ENCODE peak calls at places on chromosomes 3 and 15, in six cellular contexts. R is H9, K is psoas muscle, W is RWPE1, X is K562, B is aorta. S is an unnamed sample.

GRCh38 chr15:72751751-72752455 is 31.7 kb downstream of the ADPGK start:
- DNase-seq in X (no peak), W (no peak), R (no peak), K (no peak), B (peak; percentile 71), S (no peak)

GRCh38 chr15:91970142-91970541 is 116.6 kb downstream of the SLCO3A1 start:
- DNase-seq in X (no peak), B (peak; percentile 85), W (no peak), R (no peak), K (peak; percentile 80), S (no peak)

GRCh38 chr3:55746808-55747413 is 259.8 kb upstream of the WNT5A start:
- DNase-seq in W (peak; percentile 7), R (no peak), X (no peak), K (no peak), B (no peak), S (no peak)

GRCh38 chr3:117355566-117355965 is 646.0 kb downstream of the TUSC7 start:
- DNase-seq in X (peak; percentile 3), W (no peak), K (no peak), B (no peak), R (peak; percentile 45), S (no peak)

GRCh38 chr15:59060348-59060747 is 44.6 kb upstream of the CCNB2 start:
- DNase-seq in W (no peak), B (no peak), X (no peak), R (no peak), K (no peak), S (no peak)

GRCh38 chr15:72197460-72198409 is at the start of gene GRAMD2A:
- DNase-seq in W (peak; percentile 96), R (peak; percentile 88), B (no peak), X (no peak), K (peak; percentile 34), S (peak; percentile 86)

GRCh38 chr3:4906107-4906621 is 73.1 kb upstream of the BHLHE40 start:
- DNase-seq in B (no peak), R (no peak), K (no peak), X (no peak), W (peak; percentile 65), S (no peak)

GRCh38 chr15:27677951-27678350 is 421.2 kb downstream of the OCA2 start:
- DNase-seq in X (no peak), W (no peak), K (no peak), B (no peak), R (no peak), S (no peak)

GRCh38 chr3:196344663-196345062 is 6.5 kb upstream of the TM4SF19 start:
- DNase-seq in B (no peak), K (no peak), W (no peak), X (no peak), R (no peak), S (no peak)

GRCh38 chr3:11095932-11096265 is 58.4 kb upstream of the HRH1 start:
- DNase-seq in X (peak; percentile 4), R (peak; percentile 62), W (no peak), K (no peak), B (no peak), S (no peak)

GRCh38 chr3:49170744-49171118 is 667 bp upstream of the KLHDC8B start:
- DNase-seq in K (no peak), B (no peak), R (no peak), W (no peak), X (no peak), S (no peak)

GRCh38 chr15:51647128-51647562 is 24.6 kb upstream of the DMXL2 start:
- DNase-seq in W (peak; percentile 58), B (peak; percentile 82), K (peak; percentile 33), X (peak; percentile 40), R (no peak), S (no peak)

GRCh38 chr3:157467165-157467564 is 30.5 kb downstream of the PTX3 start:
- DNase-seq in W (no peak), X (no peak), K (no peak), R (no peak), B (no peak), S (no peak)

GRCh38 chr3:24060055-24060454 is 115.0 kb downstream of the NR1D2 start:
- DNase-seq in X (no peak), W (peak; percentile 37), K (no peak), B (peak; percentile 51), R (no peak), S (no peak)

GRCh38 chr3:54870423-54870822 is 57.4 kb downstream of the LRTM1 start:
- DNase-seq in W (peak; percentile 62), R (no peak), K (no peak), B (no peak), X (peak; percentile 10), S (no peak)

GRCh38 chr15:96184297-96184696 is 146.2 kb upstream of the NR2F2 start:
- DNase-seq in W (no peak), B (no peak), K (no peak), R (no peak), X (no peak), S (no peak)

GRCh38 chr3:50370594-50370993 is 11.3 kb upstream of the TMEM115 start:
- DNase-seq in K (no peak), W (no peak), R (no peak), X (no peak), B (no peak), S (no peak)

GRCh38 chr3:184700759-184701158 is 11.1 kb downstream of the MAGEF1 start:
- DNase-seq in B (no peak), X (no peak), W (no peak), R (no peak), K (no peak), S (no peak)

GRCh38 chr3:127629462-127630403 is 748 bp downstream of the PODXL2 start:
- DNase-seq in R (no peak), B (no peak), W (no peak), K (no peak), X (no peak), S (peak; percentile 61)

GRCh38 chr15:23416349-23417276 is 30.4 kb downstream of the GOLGA6L2 start:
- DNase-seq in R (peak; percentile 67), W (no peak), B (peak; percentile 28), X (peak; percentile 86), K (no peak), S (no peak)

GRCh38 chr3:194285024-194285858 is 65.9 kb downstream of the CPN2 start:
- DNase-seq in X (no peak), W (peak; percentile 60), R (no peak), B (no peak), K (peak; percentile 2), S (peak; percentile 13)

GRCh38 chr3:33030246-33030645 is 66.7 kb downstream of the GLB1 start:
- DNase-seq in W (no peak), K (no peak), R (no peak), B (no peak), X (no peak), S (no peak)

GRCh38 chr15:62950455-62950854 is 92.1 kb upstream of the TPM1 start:
- DNase-seq in X (no peak), W (no peak), K (no peak), R (no peak), B (no peak), S (no peak)

GRCh38 chr15:84855032-84855645 is 29.3 kb upstream of the SLC28A1 start:
- DNase-seq in K (no peak), W (no peak), R (no peak), X (no peak), B (no peak), S (no peak)

GRCh38 chr3:195240939-195241338 is 30.0 kb downstream of the XXYLT1 start:
- DNase-seq in X (no peak), K (no peak), R (no peak), W (no peak), B (no peak), S (peak; percentile 74)

GRCh38 chr3:118628704-118629341 is 405.8 kb downstream of the IGSF11 start:
- DNase-seq in K (no peak), R (peak; percentile 87), B (no peak), X (peak; percentile 46), W (peak; percentile 69), S (no peak)

GRCh38 chr3:52210550-52211046 is 12.6 kb downstream of the ALAS1 start:
- DNase-seq in X (no peak), W (no peak), B (no peak), K (no peak), R (no peak), S (no peak)

GRCh38 chr3:9402410-9403228 is 5.2 kb downstream of the SETD5 start:
- DNase-seq in R (peak; percentile 77), B (no peak), K (no peak), X (peak; percentile 48), W (no peak), S (no peak)

GRCh38 chr15:98442379-98442833 is 205.9 kb upstream of the IGF1R start:
- DNase-seq in R (peak; percentile 75), B (no peak), K (no peak), X (peak; percentile 65), W (peak; percentile 85), S (no peak)

GRCh38 chr3:160052385-160053047 is 63.9 kb downstream of the IL12A start:
- DNase-seq in W (no peak), X (no peak), R (no peak), B (no peak), K (no peak), S (no peak)

GRCh38 chr15:81410318-81410753 is 36.3 kb upstream of the TMC3 start:
- DNase-seq in K (peak; percentile 39), W (peak; percentile 65), R (peak; percentile 75), X (no peak), B (peak; percentile 55), S (no peak)

GRCh38 chr15:69610858-69611257 is 158.2 kb downstream of the RPLP1 start:
- DNase-seq in K (no peak), X (no peak), R (peak; percentile 8), W (no peak), B (no peak), S (no peak)
- H3K27ac ChIP-seq in K (no peak overlapping the region), X (no peak overlapping the region), R (no peak overlapping the region), W (no peak overlapping the region), B (no peak overlapping the region), S (no peak overlapping the region)

DNA sequence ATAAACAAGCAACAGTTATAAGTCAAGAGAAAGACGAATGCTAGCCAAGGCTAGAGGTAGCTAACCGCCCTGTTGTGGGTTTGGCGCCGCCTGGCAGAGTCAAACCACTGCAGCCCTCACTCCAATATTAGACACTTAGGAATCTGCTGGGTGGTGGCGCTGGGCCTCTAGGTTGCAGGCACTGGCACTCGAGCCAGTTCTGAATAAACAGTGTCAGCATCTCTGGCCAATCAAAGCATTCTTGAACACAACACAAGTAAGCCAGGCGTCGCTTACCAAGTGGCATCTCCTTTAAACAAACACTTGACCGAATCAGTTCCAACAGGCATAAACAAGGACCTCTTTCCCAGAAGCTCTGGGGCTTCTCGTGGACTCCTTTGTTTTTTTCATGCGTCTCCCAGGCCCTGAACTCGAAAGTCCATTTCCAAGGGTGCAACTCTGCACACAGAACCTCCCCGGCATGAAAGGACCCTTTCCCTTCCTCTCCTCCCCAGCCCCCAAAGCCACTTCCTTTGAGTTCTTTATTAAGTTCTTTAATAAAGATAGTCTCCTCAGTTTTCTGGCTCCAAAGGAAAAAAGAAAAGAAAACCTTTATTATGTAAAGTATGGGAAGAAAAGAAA is 82.3 kb downstream of the LRIG1 start:
- DNase-seq in W (no peak), B (peak; percentile 78), X (no peak), R (no peak), K (peak; percentile 57), S (peak; percentile 87)
- H3K27ac ChIP-seq in W (no peak overlapping the region), B (peak overlapping the region; percentile 68), X (no peak overlapping the region), R (no peak overlapping the region), K (peak overlapping the region; percentile 89), S (peak overlapping the region; percentile 68)

GRCh38 chr3:183266454-183266853 is 13.4 kb downstream of the B3GNT5 start:
- DNase-seq in X (no peak), R (no peak), W (no peak), B (no peak), K (no peak), S (no peak)
- H3K27ac ChIP-seq in X (no peak overlapping the region), R (no peak overlapping the region), W (peak overlapping the region; percentile 93), B (no peak overlapping the region), K (peak overlapping the region; percentile 73), S (no peak overlapping the region)

GRCh38 chr3:125357032-125357658 is 18.0 kb downstream of the ZNF148 start:
- DNase-seq in B (peak; percentile 72), W (peak; percentile 10), K (peak; percentile 50), X (no peak), R (peak; percentile 48), S (peak; percentile 80)
- H3K27ac ChIP-seq in B (peak overlapping the region; percentile 73), W (peak overlapping the region; percentile 61), K (peak overlapping the region; percentile 81), X (no peak overlapping the region), R (no peak overlapping the region), S (peak overlapping the region; percentile 58)

S was measured in upper lobe of right lung.